ENCODE peak calls at places on chromosomes 2 and 18, in nine cellular contexts. One of them, this sample, is unnamed.

GRCh38 chr2:63053889-63054725 is 3.5 kb downstream of the OTX1 start:
- DNase-seq in gastrocnemius medialis: no peak
- DNase-seq in coronary artery: no peak
- DNase-seq in neuronal stem cell: peak
- DNase-seq in breast epithelium: no peak
- DNase-seq in naive thymus-derived CD4-positive, alpha-beta T cell: no peak
- DNase-seq in left ventricle myocardium inferior: no peak
- DNase-seq in ovary: no peak
- DNase-seq in psoas muscle: peak
- DNase-seq in this sample: peak

GRCh38 chr2:229164545-229165249 is 106.4 kb downstream of the PID1 start:
- DNase-seq in naive thymus-derived CD4-positive, alpha-beta T cell: no peak
- DNase-seq in ovary: no peak
- DNase-seq in coronary artery: no peak
- DNase-seq in left ventricle myocardium inferior: no peak
- DNase-seq in psoas muscle: no peak
- DNase-seq in neuronal stem cell: no peak
- DNase-seq in gastrocnemius medialis: no peak
- DNase-seq in breast epithelium: no peak
- DNase-seq in this sample: no peak

GRCh38 chr2:10170256-10170655 is 47.7 kb downstream of the RRM2 start:
- DNase-seq in naive thymus-derived CD4-positive, alpha-beta T cell: no peak
- DNase-seq in ovary: no peak
- DNase-seq in breast epithelium: no peak
- DNase-seq in left ventricle myocardium inferior: no peak
- DNase-seq in psoas muscle: no peak
- DNase-seq in coronary artery: no peak
- DNase-seq in gastrocnemius medialis: no peak
- DNase-seq in neuronal stem cell: no peak
- DNase-seq in this sample: no peak

GRCh38 chr2:57549642-57550102 is 496.9 kb upstream of the VRK2 start:
- DNase-seq in coronary artery: no peak
- DNase-seq in breast epithelium: no peak
- DNase-seq in neuronal stem cell: no peak
- DNase-seq in psoas muscle: no peak
- DNase-seq in naive thymus-derived CD4-positive, alpha-beta T cell: peak
- DNase-seq in ovary: no peak
- DNase-seq in left ventricle myocardium inferior: no peak
- DNase-seq in gastrocnemius medialis: no peak
- DNase-seq in this sample: no peak

GRCh38 chr2:231530099-231531085 is at the start of gene NMUR1:
- DNase-seq in left ventricle myocardium inferior: peak
- DNase-seq in coronary artery: no peak
- DNase-seq in gastrocnemius medialis: no peak
- DNase-seq in neuronal stem cell: peak
- DNase-seq in breast epithelium: no peak
- DNase-seq in psoas muscle: peak
- DNase-seq in naive thymus-derived CD4-positive, alpha-beta T cell: peak
- DNase-seq in ovary: peak
- DNase-seq in this sample: peak

GRCh38 chr2:238107525-238108422 is 7.6 kb downstream of the ESPNL start:
- DNase-seq in neuronal stem cell: no peak
- DNase-seq in naive thymus-derived CD4-positive, alpha-beta T cell: no peak
- DNase-seq in coronary artery: no peak
- DNase-seq in psoas muscle: peak
- DNase-seq in left ventricle myocardium inferior: no peak
- DNase-seq in gastrocnemius medialis: no peak
- DNase-seq in breast epithelium: no peak
- DNase-seq in ovary: no peak
- DNase-seq in this sample: peak

GRCh38 chr2:98569197-98569793 is 39.0 kb downstream of the COA5 start:
- DNase-seq in left ventricle myocardium inferior: peak
- DNase-seq in coronary artery: no peak
- DNase-seq in naive thymus-derived CD4-positive, alpha-beta T cell: peak
- DNase-seq in psoas muscle: peak
- DNase-seq in breast epithelium: no peak
- DNase-seq in neuronal stem cell: peak
- DNase-seq in ovary: peak
- DNase-seq in gastrocnemius medialis: no peak
- DNase-seq in this sample: no peak

GRCh38 chr2:178059111-178059510 is 13.5 kb downstream of the PDE11A start:
- DNase-seq in psoas muscle: no peak
- DNase-seq in naive thymus-derived CD4-positive, alpha-beta T cell: no peak
- DNase-seq in neuronal stem cell: no peak
- DNase-seq in left ventricle myocardium inferior: no peak
- DNase-seq in gastrocnemius medialis: no peak
- DNase-seq in ovary: no peak
- DNase-seq in coronary artery: no peak
- DNase-seq in breast epithelium: no peak
- DNase-seq in this sample: peak

GRCh38 chr2:216849987-216850386 is 9.9 kb downstream of the TNP1 start:
- DNase-seq in gastrocnemius medialis: peak
- DNase-seq in left ventricle myocardium inferior: peak
- DNase-seq in coronary artery: no peak
- DNase-seq in neuronal stem cell: no peak
- DNase-seq in breast epithelium: peak
- DNase-seq in psoas muscle: peak
- DNase-seq in naive thymus-derived CD4-positive, alpha-beta T cell: no peak
- DNase-seq in ovary: no peak
- DNase-seq in this sample: peak

GRCh38 chr18:55402731-55403405 is 185.1 kb downstream of the TCF4 start:
- DNase-seq in left ventricle myocardium inferior: no peak
- DNase-seq in ovary: no peak
- DNase-seq in breast epithelium: no peak
- DNase-seq in gastrocnemius medialis: no peak
- DNase-seq in psoas muscle: no peak
- DNase-seq in neuronal stem cell: no peak
- DNase-seq in naive thymus-derived CD4-positive, alpha-beta T cell: no peak
- DNase-seq in coronary artery: no peak
- DNase-seq in this sample: no peak

GRCh38 chr2:115105966-115106365 is 663.5 kb downstream of the DPP10 start:
- DNase-seq in left ventricle myocardium inferior: no peak
- DNase-seq in neuronal stem cell: no peak
- DNase-seq in breast epithelium: no peak
- DNase-seq in gastrocnemius medialis: no peak
- DNase-seq in ovary: no peak
- DNase-seq in naive thymus-derived CD4-positive, alpha-beta T cell: no peak
- DNase-seq in psoas muscle: no peak
- DNase-seq in coronary artery: no peak
- DNase-seq in this sample: no peak

GRCh38 chr2:69940691-69941090 is 20.7 kb downstream of the ASPRV1 start:
- DNase-seq in neuronal stem cell: peak
- DNase-seq in psoas muscle: no peak
- DNase-seq in left ventricle myocardium inferior: no peak
- DNase-seq in coronary artery: no peak
- DNase-seq in breast epithelium: no peak
- DNase-seq in naive thymus-derived CD4-positive, alpha-beta T cell: no peak
- DNase-seq in gastrocnemius medialis: no peak
- DNase-seq in ovary: no peak
- DNase-seq in this sample: no peak

DNA sequence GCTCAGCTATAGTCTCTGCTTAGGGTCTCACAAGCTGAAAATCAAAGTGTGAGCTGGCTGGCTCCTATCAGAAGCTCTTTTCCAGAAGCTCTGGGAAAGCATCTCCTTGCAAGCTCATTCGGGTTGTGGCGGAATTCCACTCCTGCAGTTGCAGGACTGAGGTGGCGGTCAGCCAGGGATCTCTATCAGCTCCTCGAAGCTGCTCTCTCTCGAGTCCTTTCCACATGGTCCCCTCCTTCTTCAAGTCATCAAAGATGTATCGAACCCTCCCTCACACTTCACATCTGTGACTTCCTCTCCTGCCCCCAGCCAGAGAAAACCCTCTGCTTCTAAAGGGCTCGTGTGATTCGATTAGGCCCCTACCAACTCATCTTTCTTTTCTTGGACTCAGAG is 141.7 kb downstream of the ZFP36L2 start:
- DNase-seq in coronary artery: no peak
- DNase-seq in left ventricle myocardium inferior: peak
- DNase-seq in breast epithelium: peak
- DNase-seq in gastrocnemius medialis: no peak
- DNase-seq in neuronal stem cell: no peak
- DNase-seq in psoas muscle: peak
- DNase-seq in naive thymus-derived CD4-positive, alpha-beta T cell: no peak
- DNase-seq in ovary: peak
- DNase-seq in this sample: peak
- H3K27ac ChIP-seq in coronary artery: peak
- H3K27ac ChIP-seq in left ventricle myocardium inferior: peak
- H3K27ac ChIP-seq in breast epithelium: peak
- H3K27ac ChIP-seq in gastrocnemius medialis: peak
- H3K27ac ChIP-seq in neuronal stem cell: no peak
- H3K27ac ChIP-seq in psoas muscle: peak
- H3K27ac ChIP-seq in naive thymus-derived CD4-positive, alpha-beta T cell: no peak
- H3K27ac ChIP-seq in ovary: peak
- H3K27ac ChIP-seq in this sample: peak

GRCh38 chr18:67511840-67512239 is 4.7 kb downstream of the DSEL start:
- DNase-seq in coronary artery: no peak
- DNase-seq in breast epithelium: no peak
- DNase-seq in gastrocnemius medialis: no peak
- DNase-seq in naive thymus-derived CD4-positive, alpha-beta T cell: no peak
- DNase-seq in left ventricle myocardium inferior: no peak
- DNase-seq in psoas muscle: no peak
- DNase-seq in neuronal stem cell: no peak
- DNase-seq in ovary: no peak
- DNase-seq in this sample: no peak

GRCh38 chr18:67514901-67515540 is 1.5 kb downstream of the DSEL start:
- DNase-seq in gastrocnemius medialis: no peak
- DNase-seq in breast epithelium: no peak
- DNase-seq in neuronal stem cell: no peak
- DNase-seq in coronary artery: no peak
- DNase-seq in ovary: no peak
- DNase-seq in left ventricle myocardium inferior: no peak
- DNase-seq in naive thymus-derived CD4-positive, alpha-beta T cell: no peak
- DNase-seq in psoas muscle: no peak
- DNase-seq in this sample: no peak

GRCh38 chr18:67510831-67511230 is 5.7 kb downstream of the DSEL start:
- DNase-seq in neuronal stem cell: no peak
- DNase-seq in naive thymus-derived CD4-positive, alpha-beta T cell: no peak
- DNase-seq in psoas muscle: no peak
- DNase-seq in ovary: no peak
- DNase-seq in coronary artery: no peak
- DNase-seq in gastrocnemius medialis: no peak
- DNase-seq in breast epithelium: no peak
- DNase-seq in left ventricle myocardium inferior: no peak
- DNase-seq in this sample: no peak

GRCh38 chr18:67514465-67514864 is 2.1 kb downstream of the DSEL start:
- DNase-seq in neuronal stem cell: no peak
- DNase-seq in ovary: no peak
- DNase-seq in naive thymus-derived CD4-positive, alpha-beta T cell: no peak
- DNase-seq in gastrocnemius medialis: no peak
- DNase-seq in breast epithelium: no peak
- DNase-seq in coronary artery: no peak
- DNase-seq in left ventricle myocardium inferior: no peak
- DNase-seq in psoas muscle: no peak
- DNase-seq in this sample: no peak

GRCh38 chr18:67513285-67513684 is 3.2 kb downstream of the DSEL start:
- DNase-seq in neuronal stem cell: no peak
- DNase-seq in left ventricle myocardium inferior: no peak
- DNase-seq in psoas muscle: no peak
- DNase-seq in coronary artery: no peak
- DNase-seq in breast epithelium: no peak
- DNase-seq in naive thymus-derived CD4-positive, alpha-beta T cell: no peak
- DNase-seq in ovary: no peak
- DNase-seq in gastrocnemius medialis: no peak
- DNase-seq in this sample: no peak
- H3K4me3 ChIP-seq in neuronal stem cell: no peak
- H3K4me3 ChIP-seq in left ventricle myocardium inferior: no peak
- H3K4me3 ChIP-seq in psoas muscle: no peak
- H3K4me3 ChIP-seq in coronary artery: peak
- H3K4me3 ChIP-seq in breast epithelium: no peak
- H3K4me3 ChIP-seq in naive thymus-derived CD4-positive, alpha-beta T cell: no peak
- H3K4me3 ChIP-seq in ovary: no peak
- H3K4me3 ChIP-seq in gastrocnemius medialis: no peak
- H3K4me3 ChIP-seq in this sample: no peak

GRCh38 chr2:112187805-112188596 is 49.8 kb downstream of the FBLN7 start:
- DNase-seq in left ventricle myocardium inferior: no peak
- DNase-seq in coronary artery: no peak
- DNase-seq in neuronal stem cell: no peak
- DNase-seq in gastrocnemius medialis: no peak
- DNase-seq in ovary: no peak
- DNase-seq in psoas muscle: no peak
- DNase-seq in breast epithelium: no peak
- DNase-seq in naive thymus-derived CD4-positive, alpha-beta T cell: peak
- DNase-seq in this sample: no peak
- H3K27ac ChIP-seq in left ventricle myocardium inferior: no peak
- H3K27ac ChIP-seq in coronary artery: no peak
- H3K27ac ChIP-seq in neuronal stem cell: no peak
- H3K27ac ChIP-seq in gastrocnemius medialis: no peak
- H3K27ac ChIP-seq in ovary: no peak
- H3K27ac ChIP-seq in psoas muscle: no peak
- H3K27ac ChIP-seq in breast epithelium: no peak
- H3K27ac ChIP-seq in naive thymus-derived CD4-positive, alpha-beta T cell: peak
- H3K27ac ChIP-seq in this sample: no peak

GRCh38 chr2:38934742-38935141 is 45.1 kb downstream of the ARHGEF33 start:
- DNase-seq in left ventricle myocardium inferior: no peak
- DNase-seq in naive thymus-derived CD4-positive, alpha-beta T cell: no peak
- DNase-seq in gastrocnemius medialis: no peak
- DNase-seq in breast epithelium: no peak
- DNase-seq in psoas muscle: no peak
- DNase-seq in neuronal stem cell: no peak
- DNase-seq in coronary artery: no peak
- DNase-seq in ovary: no peak
- DNase-seq in this sample: no peak

GRCh38 chr2:38932586-38932985 is 42.9 kb downstream of the ARHGEF33 start:
- DNase-seq in breast epithelium: no peak
- DNase-seq in psoas muscle: no peak
- DNase-seq in gastrocnemius medialis: no peak
- DNase-seq in ovary: no peak
- DNase-seq in coronary artery: no peak
- DNase-seq in neuronal stem cell: no peak
- DNase-seq in left ventricle myocardium inferior: no peak
- DNase-seq in naive thymus-derived CD4-positive, alpha-beta T cell: no peak
- DNase-seq in this sample: no peak

GRCh38 chr2:38933653-38934052 is 44.0 kb downstream of the ARHGEF33 start:
- DNase-seq in naive thymus-derived CD4-positive, alpha-beta T cell: no peak
- DNase-seq in left ventricle myocardium inferior: no peak
- DNase-seq in gastrocnemius medialis: no peak
- DNase-seq in neuronal stem cell: no peak
- DNase-seq in coronary artery: no peak
- DNase-seq in breast epithelium: no peak
- DNase-seq in ovary: no peak
- DNase-seq in psoas muscle: no peak
- DNase-seq in this sample: no peak

GRCh38 chr2:38925982-38926381 is 36.3 kb downstream of the ARHGEF33 start:
- DNase-seq in ovary: no peak
- DNase-seq in naive thymus-derived CD4-positive, alpha-beta T cell: no peak
- DNase-seq in breast epithelium: no peak
- DNase-seq in coronary artery: no peak
- DNase-seq in neuronal stem cell: no peak
- DNase-seq in psoas muscle: no peak
- DNase-seq in gastrocnemius medialis: no peak
- DNase-seq in left ventricle myocardium inferior: no peak
- DNase-seq in this sample: no peak

DNA sequence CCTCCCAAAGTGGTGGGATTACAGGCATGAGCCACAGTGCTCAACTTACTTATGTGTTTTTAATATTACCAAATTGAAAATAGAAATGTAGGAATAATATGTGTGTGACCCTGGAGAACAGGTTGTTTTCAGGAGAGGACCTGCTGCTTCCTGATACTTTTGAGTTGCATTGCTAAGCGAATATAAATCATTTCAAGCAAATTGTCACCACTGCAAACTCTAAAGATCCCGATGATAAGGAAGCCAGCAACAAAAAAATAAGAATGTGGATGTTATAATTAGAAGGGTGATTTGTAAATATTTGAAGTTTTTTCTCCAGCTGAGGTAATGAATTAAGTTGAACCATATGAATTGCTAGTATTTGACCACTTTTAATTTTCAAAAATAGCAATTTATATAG is 40.9 kb downstream of the ARHGEF33 start:
- DNase-seq in ovary: no peak
- DNase-seq in gastrocnemius medialis: no peak
- DNase-seq in breast epithelium: no peak
- DNase-seq in naive thymus-derived CD4-positive, alpha-beta T cell: no peak
- DNase-seq in left ventricle myocardium inferior: no peak
- DNase-seq in psoas muscle: no peak
- DNase-seq in neuronal stem cell: no peak
- DNase-seq in coronary artery: no peak
- DNase-seq in this sample: no peak
- H3K4me3 ChIP-seq in ovary: no peak
- H3K4me3 ChIP-seq in gastrocnemius medialis: no peak
- H3K4me3 ChIP-seq in breast epithelium: no peak
- H3K4me3 ChIP-seq in naive thymus-derived CD4-positive, alpha-beta T cell: no peak
- H3K4me3 ChIP-seq in left ventricle myocardium inferior: no peak
- H3K4me3 ChIP-seq in psoas muscle: no peak
- H3K4me3 ChIP-seq in neuronal stem cell: no peak
- H3K4me3 ChIP-seq in coronary artery: no peak
- H3K4me3 ChIP-seq in this sample: no peak

This sample was measured in kidney.